ENCODE peak calls at places on chromosomes 6 and 20, in seven cellular contexts. One of them, this sample, is unnamed.

GRCh38 chr6:122548281-122548680 is 61.9 kb upstream of the PKIB start:
- DNase-seq in adrenal gland: no peak
- DNase-seq in Peyer's patch: no peak
- DNase-seq in lung: no peak
- DNase-seq in gastrocnemius medialis: no peak
- DNase-seq in cardiac muscle cell: no peak
- DNase-seq in transverse colon: no peak
- DNase-seq in this sample: no peak

GRCh38 chr20:14219801-14220461 is 117.5 kb downstream of the FLRT3 start:
- DNase-seq in adrenal gland: no peak
- DNase-seq in Peyer's patch: no peak
- DNase-seq in lung: no peak
- DNase-seq in gastrocnemius medialis: no peak
- DNase-seq in cardiac muscle cell: no peak
- DNase-seq in transverse colon: peak; percentile 85
- DNase-seq in this sample: no peak

GRCh38 chr20:8244637-8245036 is 112.6 kb downstream of the PLCB1 start:
- DNase-seq in adrenal gland: peak; percentile 68
- DNase-seq in Peyer's patch: no peak
- DNase-seq in lung: no peak
- DNase-seq in gastrocnemius medialis: peak; percentile 41
- DNase-seq in cardiac muscle cell: no peak
- DNase-seq in transverse colon: no peak
- DNase-seq in this sample: no peak

GRCh38 chr6:149648148-149649145 is at the start of gene KATNA1:
- DNase-seq in adrenal gland: peak; percentile 88
- DNase-seq in Peyer's patch: peak; percentile 78
- DNase-seq in lung: peak; percentile 89
- DNase-seq in gastrocnemius medialis: peak; percentile 78
- DNase-seq in cardiac muscle cell: peak; percentile 92
- DNase-seq in transverse colon: peak; percentile 94
- DNase-seq in this sample: peak; percentile 85

GRCh38 chr20:14489544-14489943 is 152.1 kb upstream of the FLRT3 start:
- DNase-seq in adrenal gland: no peak
- DNase-seq in Peyer's patch: no peak
- DNase-seq in lung: no peak
- DNase-seq in gastrocnemius medialis: no peak
- DNase-seq in cardiac muscle cell: no peak
- DNase-seq in transverse colon: no peak
- DNase-seq in this sample: no peak

GRCh38 chr20:31721408-31722332 is 998 bp downstream of the BCL2L1 start:
- DNase-seq in adrenal gland: peak; percentile 40
- DNase-seq in Peyer's patch: no peak
- DNase-seq in lung: no peak
- DNase-seq in gastrocnemius medialis: no peak
- DNase-seq in cardiac muscle cell: no peak
- DNase-seq in transverse colon: peak; percentile 36
- DNase-seq in this sample: peak; percentile 4

GRCh38 chr6:109187399-109188114 is 92.2 kb downstream of the CEP57L1 start:
- DNase-seq in adrenal gland: peak; percentile 47
- DNase-seq in Peyer's patch: peak; percentile 58
- DNase-seq in lung: peak; percentile 50
- DNase-seq in gastrocnemius medialis: peak; percentile 22
- DNase-seq in cardiac muscle cell: peak; percentile 73
- DNase-seq in transverse colon: peak; percentile 72
- DNase-seq in this sample: peak; percentile 71

GRCh38 chr6:46796842-46797241 is 3.7 kb downstream of the MEP1A start:
- DNase-seq in adrenal gland: no peak
- DNase-seq in Peyer's patch: no peak
- DNase-seq in lung: no peak
- DNase-seq in gastrocnemius medialis: no peak
- DNase-seq in cardiac muscle cell: no peak
- DNase-seq in transverse colon: no peak
- DNase-seq in this sample: no peak

GRCh38 chr6:54515013-54515412 is 206.8 kb downstream of the TINAG start:
- DNase-seq in adrenal gland: no peak
- DNase-seq in Peyer's patch: no peak
- DNase-seq in lung: no peak
- DNase-seq in gastrocnemius medialis: no peak
- DNase-seq in cardiac muscle cell: no peak
- DNase-seq in transverse colon: no peak
- DNase-seq in this sample: no peak

GRCh38 chr6:166297606-166298005 is 10.6 kb downstream of the PRR18 start:
- DNase-seq in adrenal gland: no peak
- DNase-seq in Peyer's patch: no peak
- DNase-seq in lung: no peak
- DNase-seq in gastrocnemius medialis: no peak
- DNase-seq in cardiac muscle cell: no peak
- DNase-seq in transverse colon: no peak
- DNase-seq in this sample: no peak

GRCh38 chr20:651713-652610 is 1.0 kb downstream of the SRXN1 start:
- DNase-seq in adrenal gland: peak; percentile 41
- DNase-seq in Peyer's patch: no peak
- DNase-seq in lung: no peak
- DNase-seq in gastrocnemius medialis: no peak
- DNase-seq in cardiac muscle cell: peak; percentile 56
- DNase-seq in transverse colon: peak; percentile 27
- DNase-seq in this sample: no peak

GRCh38 chr6:157246771-157247484 is 76.4 kb downstream of the TMEM242 start:
- DNase-seq in adrenal gland: no peak
- DNase-seq in Peyer's patch: no peak
- DNase-seq in lung: no peak
- DNase-seq in gastrocnemius medialis: no peak
- DNase-seq in cardiac muscle cell: no peak
- DNase-seq in transverse colon: no peak
- DNase-seq in this sample: no peak

GRCh38 chr6:37103169-37104039 is 66.5 kb upstream of the PIM1 start:
- DNase-seq in adrenal gland: peak; percentile 83
- DNase-seq in Peyer's patch: peak; percentile 66
- DNase-seq in lung: peak; percentile 77
- DNase-seq in gastrocnemius medialis: peak; percentile 93
- DNase-seq in cardiac muscle cell: peak; percentile 53
- DNase-seq in transverse colon: peak; percentile 93
- DNase-seq in this sample: no peak

GRCh38 chr20:3068986-3069900 is 2.2 kb upstream of the OXT start:
- DNase-seq in adrenal gland: peak; percentile 69
- DNase-seq in Peyer's patch: no peak
- DNase-seq in lung: no peak
- DNase-seq in gastrocnemius medialis: peak; percentile 15
- DNase-seq in cardiac muscle cell: no peak
- DNase-seq in transverse colon: no peak
- DNase-seq in this sample: no peak

GRCh38 chr6:11918739-11919605 is 93.1 kb upstream of the HIVEP1 start:
- DNase-seq in adrenal gland: no peak
- DNase-seq in Peyer's patch: no peak
- DNase-seq in lung: no peak
- DNase-seq in gastrocnemius medialis: no peak
- DNase-seq in cardiac muscle cell: no peak
- DNase-seq in transverse colon: no peak
- DNase-seq in this sample: no peak

GRCh38 chr20:13877789-13878188 is 93.0 kb downstream of the NDUFAF5 start:
- DNase-seq in adrenal gland: no peak
- DNase-seq in Peyer's patch: no peak
- DNase-seq in lung: no peak
- DNase-seq in gastrocnemius medialis: no peak
- DNase-seq in cardiac muscle cell: no peak
- DNase-seq in transverse colon: no peak
- DNase-seq in this sample: no peak

GRCh38 chr6:116557863-116558262 is 4.3 kb downstream of the CALHM4 start:
- DNase-seq in adrenal gland: peak; percentile 84
- DNase-seq in Peyer's patch: no peak
- DNase-seq in lung: peak; percentile 34
- DNase-seq in gastrocnemius medialis: peak; percentile 22
- DNase-seq in cardiac muscle cell: peak; percentile 62
- DNase-seq in transverse colon: no peak
- DNase-seq in this sample: no peak

GRCh38 chr20:36493801-36494114 is 47.6 kb upstream of the MYL9 start:
- DNase-seq in adrenal gland: peak; percentile 88
- DNase-seq in Peyer's patch: no peak
- DNase-seq in lung: peak; percentile 45
- DNase-seq in gastrocnemius medialis: peak; percentile 82
- DNase-seq in cardiac muscle cell: no peak
- DNase-seq in transverse colon: peak; percentile 42
- DNase-seq in this sample: no peak

GRCh38 chr6:92161953-92162352 is 1257.4 kb downstream of the EPHA7 start:
- DNase-seq in adrenal gland: no peak
- DNase-seq in Peyer's patch: no peak
- DNase-seq in lung: no peak
- DNase-seq in gastrocnemius medialis: no peak
- DNase-seq in cardiac muscle cell: no peak
- DNase-seq in transverse colon: no peak
- DNase-seq in this sample: no peak

GRCh38 chr6:56984374-56984773 is 29.5 kb downstream of the BEND6 start:
- DNase-seq in adrenal gland: no peak
- DNase-seq in Peyer's patch: no peak
- DNase-seq in lung: no peak
- DNase-seq in gastrocnemius medialis: no peak
- DNase-seq in cardiac muscle cell: no peak
- DNase-seq in transverse colon: no peak
- DNase-seq in this sample: no peak

GRCh38 chr6:145704153-145704781 is 31.1 kb downstream of the EPM2A start:
- DNase-seq in adrenal gland: no peak
- DNase-seq in Peyer's patch: no peak
- DNase-seq in lung: no peak
- DNase-seq in gastrocnemius medialis: no peak
- DNase-seq in cardiac muscle cell: peak; percentile 9
- DNase-seq in transverse colon: no peak
- DNase-seq in this sample: no peak

GRCh38 chr6:141484726-141485125 is 648.0 kb upstream of the GJE1 start:
- DNase-seq in adrenal gland: no peak
- DNase-seq in Peyer's patch: peak; percentile 61
- DNase-seq in lung: no peak
- DNase-seq in gastrocnemius medialis: no peak
- DNase-seq in cardiac muscle cell: no peak
- DNase-seq in transverse colon: peak; percentile 17
- DNase-seq in this sample: peak; percentile 26

GRCh38 chr6:80974579-80974978 is 777.9 kb downstream of the TENT5A start:
- DNase-seq in adrenal gland: no peak
- DNase-seq in Peyer's patch: no peak
- DNase-seq in lung: no peak
- DNase-seq in gastrocnemius medialis: no peak
- DNase-seq in cardiac muscle cell: no peak
- DNase-seq in transverse colon: no peak
- DNase-seq in this sample: no peak

GRCh38 chr6:77034161-77034560 is 429.1 kb downstream of the HTR1B start:
- DNase-seq in adrenal gland: no peak
- DNase-seq in Peyer's patch: no peak
- DNase-seq in lung: no peak
- DNase-seq in gastrocnemius medialis: no peak
- DNase-seq in cardiac muscle cell: peak; percentile 84
- DNase-seq in transverse colon: no peak
- DNase-seq in this sample: no peak

GRCh38 chr20:1874534-1875168 is 20.6 kb upstream of the SIRPA start:
- DNase-seq in adrenal gland: no peak
- DNase-seq in Peyer's patch: no peak
- DNase-seq in lung: peak; percentile 60
- DNase-seq in gastrocnemius medialis: no peak
- DNase-seq in cardiac muscle cell: no peak
- DNase-seq in transverse colon: no peak
- DNase-seq in this sample: no peak

GRCh38 chr20:47136782-47137181 is 219.7 kb downstream of the ZMYND8 start:
- DNase-seq in adrenal gland: no peak
- DNase-seq in Peyer's patch: no peak
- DNase-seq in lung: no peak
- DNase-seq in gastrocnemius medialis: no peak
- DNase-seq in cardiac muscle cell: no peak
- DNase-seq in transverse colon: no peak
- DNase-seq in this sample: no peak

GRCh38 chr20:47127986-47128385 is 228.5 kb downstream of the ZMYND8 start:
- DNase-seq in adrenal gland: no peak
- DNase-seq in Peyer's patch: no peak
- DNase-seq in lung: no peak
- DNase-seq in gastrocnemius medialis: no peak
- DNase-seq in cardiac muscle cell: peak; percentile 36
- DNase-seq in transverse colon: no peak
- DNase-seq in this sample: no peak

GRCh38 chr20:47137231-47137865 is 219.2 kb downstream of the ZMYND8 start:
- DNase-seq in adrenal gland: no peak
- DNase-seq in Peyer's patch: no peak
- DNase-seq in lung: no peak
- DNase-seq in gastrocnemius medialis: no peak
- DNase-seq in cardiac muscle cell: no peak
- DNase-seq in transverse colon: no peak
- DNase-seq in this sample: no peak

GRCh38 chr20:47129306-47129705 is 227.2 kb downstream of the ZMYND8 start:
- DNase-seq in adrenal gland: no peak
- DNase-seq in Peyer's patch: no peak
- DNase-seq in lung: no peak
- DNase-seq in gastrocnemius medialis: no peak
- DNase-seq in cardiac muscle cell: no peak
- DNase-seq in transverse colon: no peak
- DNase-seq in this sample: no peak

GRCh38 chr20:47133809-47134456 is 222.6 kb downstream of the ZMYND8 start:
- DNase-seq in adrenal gland: peak; percentile 29
- DNase-seq in Peyer's patch: no peak
- DNase-seq in lung: no peak
- DNase-seq in gastrocnemius medialis: no peak
- DNase-seq in cardiac muscle cell: no peak
- DNase-seq in transverse colon: no peak
- DNase-seq in this sample: no peak
- H3K27ac ChIP-seq in adrenal gland: no peak overlapping the region
- H3K27ac ChIP-seq in Peyer's patch: no peak overlapping the region
- H3K27ac ChIP-seq in lung: no peak overlapping the region
- H3K27ac ChIP-seq in gastrocnemius medialis: no peak overlapping the region
- H3K27ac ChIP-seq in cardiac muscle cell: no peak overlapping the region
- H3K27ac ChIP-seq in transverse colon: no peak overlapping the region
- H3K27ac ChIP-seq in this sample: no peak overlapping the region

GRCh38 chr20:60959971-60960370 is 292.1 kb upstream of the CDH4 start:
- DNase-seq in adrenal gland: no peak
- DNase-seq in Peyer's patch: no peak
- DNase-seq in lung: no peak
- DNase-seq in gastrocnemius medialis: no peak
- DNase-seq in cardiac muscle cell: no peak
- DNase-seq in transverse colon: no peak
- DNase-seq in this sample: no peak
- H3K27me3 ChIP-seq in adrenal gland: no peaks in the 10 kb centered on the region
- H3K27me3 ChIP-seq in Peyer's patch: no peaks in the 10 kb centered on the region
- H3K27me3 ChIP-seq in lung: no peaks in the 10 kb centered on the region
- H3K27me3 ChIP-seq in gastrocnemius medialis: no peaks in the 10 kb centered on the region
- H3K27me3 ChIP-seq in cardiac muscle cell: no peaks in the 10 kb centered on the region
- H3K27me3 ChIP-seq in transverse colon: no peaks in the 10 kb centered on the region
- H3K27me3 ChIP-seq in this sample: no peaks in the 10 kb centered on the region

GRCh38 chr6:155306958-155307357 is 7.3 kb downstream of the TFB1M start:
- DNase-seq in adrenal gland: no peak
- DNase-seq in Peyer's patch: no peak
- DNase-seq in lung: no peak
- DNase-seq in gastrocnemius medialis: no peak
- DNase-seq in cardiac muscle cell: no peak
- DNase-seq in transverse colon: no peak
- DNase-seq in this sample: no peak
- H3K36me3 ChIP-seq in adrenal gland: peaks cover 16% of the 10 kb centered on the region
- H3K36me3 ChIP-seq in Peyer's patch: no peaks in the 10 kb centered on the region
- H3K36me3 ChIP-seq in lung: peaks cover 6% of the 10 kb centered on the region
- H3K36me3 ChIP-seq in gastrocnemius medialis: no peaks in the 10 kb centered on the region
- H3K36me3 ChIP-seq in cardiac muscle cell: peaks cover 15% of the 10 kb centered on the region
- H3K36me3 ChIP-seq in transverse colon: peaks cover 8% of the 10 kb centered on the region
- H3K36me3 ChIP-seq in this sample: peaks cover 4% of the 10 kb centered on the region

DNA sequence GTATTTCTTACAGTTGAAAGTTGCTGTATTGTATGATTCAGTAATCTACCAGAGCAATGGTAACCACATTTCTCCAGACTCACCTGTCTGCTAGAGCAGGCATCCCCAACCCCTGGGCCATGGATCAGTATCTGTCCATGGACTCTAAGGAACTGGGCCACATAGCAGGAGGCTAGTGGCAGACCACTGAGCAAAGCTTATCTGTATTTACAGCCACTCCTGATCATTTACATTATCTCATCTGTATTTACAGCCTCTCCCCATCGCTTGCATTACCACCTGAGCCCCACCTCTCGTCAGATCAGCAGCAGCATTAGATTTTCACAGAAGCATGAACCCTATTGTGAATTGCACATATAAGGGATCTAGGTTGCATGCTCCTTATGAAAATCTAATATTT is 60.3 kb upstream of the MANEA start:
- DNase-seq in adrenal gland: no peak
- DNase-seq in Peyer's patch: no peak
- DNase-seq in lung: no peak
- DNase-seq in gastrocnemius medialis: no peak
- DNase-seq in cardiac muscle cell: no peak
- DNase-seq in transverse colon: no peak
- DNase-seq in this sample: no peak
- H3K27ac ChIP-seq in adrenal gland: no peak overlapping the region
- H3K27ac ChIP-seq in Peyer's patch: no peak overlapping the region
- H3K27ac ChIP-seq in lung: no peak overlapping the region
- H3K27ac ChIP-seq in gastrocnemius medialis: no peak overlapping the region
- H3K27ac ChIP-seq in cardiac muscle cell: no peak overlapping the region
- H3K27ac ChIP-seq in transverse colon: no peak overlapping the region
- H3K27ac ChIP-seq in this sample: no peak overlapping the region